ENCODE peak calls at places on chromosomes 13 and 19, in four cellular contexts. One of them, this sample, is unnamed.

GRCh38 chr13:106701810-106702341 is 133.9 kb upstream of the ARGLU1 start:
- DNase-seq in NCI-H1092 treated with DMSO at 0.1 percent for 48 hours: no peak
- DNase-seq in anterior cingulate cortex: no peak
- DNase-seq in T-helper 17 cell: no peak
- DNase-seq in this sample: peak

GRCh38 chr13:33249066-33249465 is 36.5 kb downstream of the STARD13 start:
- DNase-seq in anterior cingulate cortex: no peak
- DNase-seq in NCI-H1092 treated with DMSO at 0.1 percent for 48 hours: no peak
- DNase-seq in T-helper 17 cell: no peak
- DNase-seq in this sample: no peak

GRCh38 chr19:28874742-28875141 is 338.2 kb downstream of the UQCRFS1 start:
- DNase-seq in anterior cingulate cortex: no peak
- DNase-seq in NCI-H1092 treated with DMSO at 0.1 percent for 48 hours: peak
- DNase-seq in T-helper 17 cell: no peak
- DNase-seq in this sample: no peak

GRCh38 chr19:1079566-1080111 is 12.7 kb downstream of the ARHGAP45 start:
- DNase-seq in anterior cingulate cortex: no peak
- DNase-seq in T-helper 17 cell: no peak
- DNase-seq in NCI-H1092 treated with DMSO at 0.1 percent for 48 hours: no peak
- DNase-seq in this sample: no peak

GRCh38 chr13:30338331-30338851 is 31.0 kb upstream of the KATNAL1 start:
- DNase-seq in anterior cingulate cortex: no peak
- DNase-seq in T-helper 17 cell: no peak
- DNase-seq in NCI-H1092 treated with DMSO at 0.1 percent for 48 hours: no peak
- DNase-seq in this sample: no peak

GRCh38 chr13:29446016-29446415 is 149.5 kb downstream of the SLC7A1 start:
- DNase-seq in anterior cingulate cortex: no peak
- DNase-seq in NCI-H1092 treated with DMSO at 0.1 percent for 48 hours: no peak
- DNase-seq in T-helper 17 cell: no peak
- DNase-seq in this sample: no peak

GRCh38 chr19:57664269-57665127 is 4.2 kb upstream of the ZSCAN4 start:
- DNase-seq in NCI-H1092 treated with DMSO at 0.1 percent for 48 hours: peak
- DNase-seq in T-helper 17 cell: no peak
- DNase-seq in anterior cingulate cortex: peak
- DNase-seq in this sample: peak

GRCh38 chr19:6216236-6216995 is 63.4 kb downstream of the MLLT1 start:
- DNase-seq in NCI-H1092 treated with DMSO at 0.1 percent for 48 hours: no peak
- DNase-seq in anterior cingulate cortex: no peak
- DNase-seq in T-helper 17 cell: no peak
- DNase-seq in this sample: peak

GRCh38 chr19:51014242-51014641 is 5.3 kb downstream of the KLK10 start:
- DNase-seq in anterior cingulate cortex: no peak
- DNase-seq in NCI-H1092 treated with DMSO at 0.1 percent for 48 hours: no peak
- DNase-seq in T-helper 17 cell: no peak
- DNase-seq in this sample: no peak

GRCh38 chr13:77714119-77714755 is 16.8 kb downstream of the SLAIN1 start:
- DNase-seq in T-helper 17 cell: no peak
- DNase-seq in anterior cingulate cortex: no peak
- DNase-seq in NCI-H1092 treated with DMSO at 0.1 percent for 48 hours: no peak
- DNase-seq in this sample: no peak

This sample was measured in retina.